ENCODE peak calls at places on chromosomes 6 and 20, in eight cellular contexts. M is A673, B is MM.1S, G is pancreas, S is lower lobe of right lung, J is spleen, E is cardiac muscle cell, A is adrenal gland. X is an unnamed sample.
A peak's percentile ranks its signal among the peaks of the same experiment; 100 is the strongest.

GRCh38 chr20:56925696-56926101 is 296.6 kb downstream of the TFAP2C start:
- DNase-seq in E (no peak), M (no peak), A (no peak), B (no peak), G (no peak), S (no peak), J (no peak), X (no peak)

GRCh38 chr20:38167851-38168760 is 3.0 kb upstream of the TGM2 start:
- DNase-seq in A (no peak), M (no peak), B (no peak), S (peak; percentile 82), G (no peak), E (peak; percentile 97), J (peak; percentile 86), X (no peak)

GRCh38 chr20:63196756-63197470 is 19.0 kb downstream of the YTHDF1 start:
- DNase-seq in M (no peak), B (no peak), S (no peak), G (no peak), J (no peak), A (no peak), E (no peak), X (no peak)

GRCh38 chr20:6501061-6501460 is 266.4 kb upstream of the BMP2 start:
- DNase-seq in B (no peak), M (no peak), J (no peak), S (no peak), G (no peak), A (peak; percentile 36), E (peak; percentile 47), X (peak; percentile 49)

GRCh38 chr6:169386431-169387057 is 132.9 kb upstream of the THBS2 start:
- DNase-seq in M (no peak), S (no peak), A (no peak), B (no peak), E (peak; percentile 63), J (no peak), G (no peak), X (no peak)

GRCh38 chr6:35737413-35738211 is 780 bp downstream of the ARMC12 start:
- DNase-seq in J (peak; percentile 73), M (peak; percentile 89), S (no peak), A (no peak), E (peak; percentile 92), B (peak; percentile 81), G (peak; percentile 34), X (peak; percentile 30)

GRCh38 chr6:70371454-70372105 is 41.7 kb upstream of the FAM135A start:
- DNase-seq in M (peak; percentile 85), B (peak; percentile 68), J (no peak), S (no peak), E (peak; percentile 80), A (no peak), G (no peak), X (peak; percentile 38)

GRCh38 chr20:47754301-47754700 is 31.0 kb downstream of the SULF2 start:
- DNase-seq in E (no peak), A (no peak), G (no peak), B (no peak), J (no peak), S (no peak), M (no peak), X (no peak)

GRCh38 chr20:63055575-63056235 is 48.9 kb upstream of the BHLHE23 start:
- DNase-seq in A (no peak), G (no peak), B (no peak), E (no peak), M (no peak), S (peak; percentile 41), J (peak; percentile 66), X (no peak)

GRCh38 chr20:46214831-46215488 is 93.3 kb downstream of the CDH22 start:
- DNase-seq in E (no peak), M (peak; percentile 84), G (no peak), A (no peak), J (no peak), B (no peak), S (no peak), X (no peak)

DNA sequence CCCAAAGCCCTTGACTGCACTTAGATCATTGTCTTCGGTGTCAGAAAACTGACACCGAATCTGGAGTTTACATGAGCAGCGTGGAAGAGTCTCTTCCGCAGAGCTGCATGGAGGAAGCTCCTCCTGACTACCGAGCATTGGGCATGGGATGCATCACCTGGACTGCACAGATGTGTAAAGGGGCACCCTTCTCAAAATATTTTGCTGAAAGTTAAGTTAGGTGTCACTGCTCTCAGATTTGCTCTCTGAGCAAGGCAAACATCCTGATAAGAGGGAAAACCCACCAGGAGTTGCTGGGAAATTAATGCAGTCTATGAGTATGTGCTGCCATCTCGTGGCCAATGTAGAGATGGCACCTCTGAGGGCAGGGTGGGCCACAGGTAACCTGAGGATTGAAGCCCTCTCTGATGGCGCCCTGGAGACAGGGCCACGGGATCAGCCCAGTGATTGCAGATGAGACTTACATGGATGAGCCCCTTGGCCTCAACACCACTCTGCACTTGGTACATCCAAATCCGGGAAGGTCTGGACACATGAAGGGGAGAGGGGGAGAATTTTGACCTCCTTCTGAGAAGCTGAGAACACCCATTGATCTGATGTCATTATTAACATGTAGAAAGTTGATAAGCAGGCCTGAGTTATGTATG is 129.9 kb downstream of the LPA start:
- DNase-seq in S (peak; percentile 47), E (peak; percentile 65), A (peak; percentile 48), M (peak; percentile 54), B (peak; percentile 7), J (peak; percentile 79), G (peak; percentile 48), X (no peak)
- H3K4me3 ChIP-seq in S (no peak overlapping the region), E (no peak overlapping the region), A (no peak overlapping the region), M (no peak overlapping the region), B (no peak overlapping the region), J (no peak overlapping the region), G (no peak overlapping the region), X (no peak overlapping the region)

GRCh38 chr6:109455502-109456282 is at the start of gene MICAL1:
- DNase-seq in A (peak; percentile 51), G (peak; percentile 68), E (peak; percentile 60), J (peak; percentile 98), B (peak; percentile 84), S (peak; percentile 91), M (peak; percentile 64), X (no peak)
- H3K4me1 ChIP-seq in A (peaks cover 15% of the 10 kb centered on the region), G (peaks cover 3% of the 10 kb centered on the region), E (no peaks in the 10 kb centered on the region), J (peaks cover 72% of the 10 kb centered on the region), B (peaks cover 50% of the 10 kb centered on the region), S (peaks cover 53% of the 10 kb centered on the region), M (peaks cover 26% of the 10 kb centered on the region), X (peaks cover 22% of the 10 kb centered on the region)

DNA sequence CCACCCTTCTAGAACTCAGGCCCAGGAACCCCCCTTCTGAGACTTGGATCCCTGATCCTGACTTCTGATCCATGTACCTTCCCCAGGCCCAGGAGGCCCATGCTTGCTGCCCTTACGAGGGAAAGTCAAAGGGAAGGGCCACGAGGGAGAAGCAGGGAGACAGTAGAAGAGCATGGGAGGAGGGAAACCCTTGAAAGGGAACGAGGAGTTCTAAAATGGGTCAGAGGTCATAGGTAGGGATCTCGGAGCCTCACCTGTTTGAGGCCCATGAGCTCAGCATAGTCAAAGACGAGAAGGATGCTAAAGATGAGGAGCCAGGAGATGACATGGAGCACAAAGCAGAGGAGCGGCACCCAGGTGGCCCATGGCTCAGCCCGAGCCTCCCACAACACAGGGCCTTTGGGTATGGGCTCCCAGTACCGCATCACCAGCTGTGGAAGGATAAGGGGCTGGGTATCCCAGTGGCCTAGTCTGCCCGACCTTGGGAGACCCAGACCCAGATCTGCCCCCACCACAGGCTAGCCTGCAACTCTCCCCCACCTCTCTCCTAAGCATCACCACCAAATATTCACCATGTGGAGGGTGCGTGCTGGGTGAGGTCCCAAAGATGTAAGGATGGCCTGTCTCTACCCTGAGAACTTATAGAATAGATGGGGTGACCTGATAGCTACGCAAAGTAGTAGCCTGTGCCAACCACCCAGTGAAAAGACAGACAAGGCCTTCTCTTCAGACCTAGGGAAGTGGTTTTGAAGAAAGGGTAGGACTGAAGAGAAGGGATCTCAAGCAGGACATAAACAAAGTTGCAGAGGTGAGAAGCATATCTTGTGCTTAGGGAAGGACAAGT is 1.5 kb downstream of the NRM start:
- DNase-seq in E (no peak), B (no peak), M (no peak), A (no peak), J (peak; percentile 77), S (peak; percentile 35), G (peak; percentile 25), X (no peak)
- H3K4me3 ChIP-seq in E (no peak overlapping the region), B (no peak overlapping the region), M (peak overlapping the region; percentile 75), A (no peak overlapping the region), J (no peak overlapping the region), S (peak overlapping the region; percentile 64), G (no peak overlapping the region), X (no peak overlapping the region)

DNA sequence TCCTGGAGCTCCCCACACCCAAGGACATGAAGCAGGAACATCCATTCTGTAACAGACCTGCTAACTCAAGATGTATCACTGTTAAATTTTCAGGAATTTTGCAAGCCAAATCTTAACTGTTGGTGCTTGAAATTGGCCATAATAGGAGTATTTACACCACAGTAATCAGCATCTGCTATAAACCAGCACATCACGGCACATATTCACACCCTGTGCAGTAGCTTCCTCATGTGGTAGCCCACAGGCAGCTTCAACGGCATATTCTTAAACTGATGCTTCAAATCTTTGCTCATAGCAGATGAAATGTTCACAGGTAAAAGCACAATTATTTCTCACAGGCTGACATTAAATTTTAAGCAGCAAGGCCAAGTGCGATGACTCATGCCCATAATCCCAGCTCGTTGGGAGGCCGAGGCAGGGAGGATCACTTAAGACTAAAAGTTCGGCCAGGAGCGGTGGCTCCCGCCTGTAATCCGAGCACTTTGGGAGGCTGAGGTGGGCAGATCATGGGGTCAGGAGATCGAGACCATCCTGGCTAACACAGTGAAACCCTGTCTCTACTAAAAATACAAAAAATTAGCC is 43.5 kb upstream of the LYRM2 start:
- DNase-seq in A (no peak), S (no peak), G (no peak), B (no peak), E (no peak), M (no peak), J (no peak), X (no peak)
- H3K4me1 ChIP-seq in A (no peaks in the 10 kb centered on the region), S (no peaks in the 10 kb centered on the region), G (no peaks in the 10 kb centered on the region), B (no peaks in the 10 kb centered on the region), E (no peaks in the 10 kb centered on the region), M (no peaks in the 10 kb centered on the region), J (no peaks in the 10 kb centered on the region), X (no peaks in the 10 kb centered on the region)

GRCh38 chr6:165766457-165766856 is 103.4 kb upstream of the PDE10A start:
- DNase-seq in E (peak; percentile 57), A (no peak), S (no peak), M (no peak), B (peak; percentile 17), G (no peak), J (no peak), X (no peak)
- H3K4me3 ChIP-seq in E (no peak overlapping the region), A (no peak overlapping the region), S (no peak overlapping the region), M (no peak overlapping the region), B (no peak overlapping the region), G (no peak overlapping the region), J (no peak overlapping the region), X (no peak overlapping the region)

DNA sequence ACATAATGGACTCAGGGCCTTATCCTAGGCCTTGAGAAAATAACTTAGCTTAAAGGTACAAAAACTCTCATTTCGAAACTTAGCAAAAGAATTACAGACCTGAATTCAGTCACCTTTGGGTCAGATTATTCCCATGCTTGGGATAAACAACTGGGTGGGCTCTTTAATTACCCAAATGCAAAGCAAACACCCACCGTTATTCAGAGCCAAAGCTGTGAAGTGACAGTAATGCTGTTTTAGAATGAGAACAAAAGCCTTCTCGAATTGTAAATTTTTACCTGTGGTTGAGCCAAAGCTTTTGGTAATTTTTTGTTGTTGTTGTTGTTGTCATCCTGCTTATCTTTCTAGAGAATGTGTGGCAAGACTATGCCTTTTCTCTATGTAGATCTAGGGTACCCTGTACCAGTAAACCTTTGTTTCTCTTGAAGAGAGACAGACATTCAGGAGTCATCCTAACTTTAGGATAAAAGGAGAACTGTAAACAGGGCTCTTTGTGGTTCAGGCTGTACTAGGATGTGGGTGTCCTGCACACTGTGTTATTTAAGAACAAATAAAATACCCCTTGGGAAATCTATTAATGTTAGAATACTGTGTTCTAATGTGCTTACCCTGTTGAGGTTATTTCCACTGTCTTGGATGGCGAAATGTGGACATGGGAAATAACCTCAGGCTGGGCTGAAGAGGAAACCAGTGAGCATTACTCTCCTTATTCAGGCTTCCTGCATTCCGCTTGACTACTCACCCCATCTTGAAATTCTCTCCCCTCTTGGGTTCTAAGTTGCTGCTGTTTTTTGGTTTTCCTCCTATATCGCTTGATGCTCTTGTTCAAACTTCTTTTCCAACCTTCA is 480.7 kb downstream of the CD83 start:
- DNase-seq in J (no peak), M (no peak), B (no peak), G (no peak), S (no peak), A (no peak), E (no peak), X (no peak)
- H3K4me1 ChIP-seq in J (peaks cover 6% of the 10 kb centered on the region), M (peaks cover 6% of the 10 kb centered on the region), B (no peaks in the 10 kb centered on the region), G (no peaks in the 10 kb centered on the region), S (no peaks in the 10 kb centered on the region), A (no peaks in the 10 kb centered on the region), E (no peaks in the 10 kb centered on the region), X (no peaks in the 10 kb centered on the region)

X was measured in keratinocyte.